ENCODE peak calls at places on chromosomes 2 and 18, in ten cellular contexts. R, S, O, K, M, X, N, Z, Q and L are unnamed samples.
A peak's percentile ranks its signal among the peaks of the same experiment; 100 is the strongest.

GRCh38 chr2:98829586-98830270 is 98.8 kb upstream of the MGAT4A start:
- DNase-seq in R (no peak), S (no peak), O (no peak), K (no peak), M (no peak), X (no peak), N (no peak), Z (no peak), Q (no peak), L (no peak)

GRCh38 chr2:127063701-127064590 is 43.0 kb downstream of the BIN1 start:
- DNase-seq in R (no peak), S (no peak), O (no peak), K (no peak), M (no peak), X (no peak), N (no peak), Z (no peak), Q (no peak), L (no peak)

GRCh38 chr2:113200736-113201490 is 27.1 kb downstream of the PSD4 start:
- DNase-seq in R (no peak), S (no peak), O (no peak), K (no peak), M (no peak), X (peak; percentile 81), N (no peak), Z (no peak), Q (no peak), L (no peak)

GRCh38 chr2:235373171-235373570 is 120.7 kb upstream of the AGAP1 start:
- DNase-seq in R (no peak), S (no peak), O (no peak), K (no peak), M (no peak), X (no peak), N (no peak), Z (no peak), Q (no peak), L (no peak)

GRCh38 chr18:72868666-72869661 is 1.2 kb upstream of the NETO1 start:
- DNase-seq in R (no peak), S (no peak), O (no peak), K (no peak), M (no peak), X (no peak), N (no peak), Z (no peak), Q (no peak), L (no peak)

GRCh38 chr2:58680938-58681337 is 439.8 kb upstream of the FANCL start:
- DNase-seq in R (no peak), S (no peak), O (no peak), K (no peak), M (no peak), X (peak; percentile 20), N (no peak), Z (no peak), Q (no peak), L (no peak)

GRCh38 chr2:111919362-111919761 is 21.0 kb downstream of the MERTK start:
- DNase-seq in R (no peak), S (no peak), O (no peak), K (no peak), M (no peak), X (no peak), N (no peak), Z (no peak), Q (no peak), L (no peak)

GRCh38 chr2:175478369-175478768 is 296.9 kb upstream of the ATP5MC3 start:
- DNase-seq in R (no peak), S (no peak), O (no peak), K (no peak), M (no peak), X (peak; percentile 24), N (no peak), Z (no peak), Q (no peak), L (no peak)

GRCh38 chr2:184372484-184372883 is 225.8 kb upstream of the ZNF804A start:
- DNase-seq in R (no peak), S (no peak), O (no peak), K (no peak), M (no peak), X (no peak), N (no peak), Z (no peak), Q (no peak), L (no peak)

GRCh38 chr2:234670052-234670451 is 173.2 kb upstream of the ARL4C start:
- DNase-seq in R (no peak), S (no peak), O (no peak), K (no peak), M (no peak), X (peak; percentile 93), N (no peak), Z (peak; percentile 56), Q (no peak), L (no peak)

GRCh38 chr2:70124983-70125480 is 37.8 kb downstream of the PCBP1 start:
- DNase-seq in R (no peak), S (peak; percentile 61), O (no peak), K (peak; percentile 63), M (peak; percentile 36), X (no peak), N (peak; percentile 60), Z (no peak), Q (no peak), L (no peak)

GRCh38 chr2:220747736-220748135 is 824.4 kb downstream of the EPHA4 start:
- DNase-seq in R (no peak), S (no peak), O (no peak), K (no peak), M (no peak), X (no peak), N (no peak), Z (no peak), Q (no peak), L (no peak)

GRCh38 chr2:206603269-206603668 is 39.0 kb upstream of the FAM237A start:
- DNase-seq in R (no peak), S (no peak), O (no peak), K (no peak), M (no peak), X (no peak), N (no peak), Z (no peak), Q (no peak), L (no peak)

GRCh38 chr2:236675051-236675450 is 105.4 kb downstream of the ACKR3 start:
- DNase-seq in R (no peak), S (no peak), O (no peak), K (no peak), M (no peak), X (peak; percentile 82), N (no peak), Z (no peak), Q (no peak), L (no peak)

GRCh38 chr2:199710551-199710950 is 140.4 kb downstream of the FTCDNL1 start:
- DNase-seq in R (no peak), S (no peak), O (peak; percentile 6), K (no peak), M (no peak), X (no peak), N (no peak), Z (no peak), Q (no peak), L (no peak)

GRCh38 chr18:34590503-34590902 is 119.6 kb upstream of the DTNA start:
- DNase-seq in R (no peak), S (no peak), O (no peak), K (no peak), M (no peak), X (no peak), N (no peak), Z (no peak), Q (peak; percentile 18), L (no peak)

GRCh38 chr18:22285299-22286140 is 116.1 kb downstream of the GATA6 start:
- DNase-seq in R (no peak), S (no peak), O (no peak), K (no peak), M (no peak), X (peak; percentile 71), N (peak; percentile 35), Z (no peak), Q (no peak), L (no peak)

GRCh38 chr2:178155524-178155923 is 38.8 kb upstream of the OSBPL6 start:
- DNase-seq in R (no peak), S (no peak), O (no peak), K (no peak), M (no peak), X (no peak), N (no peak), Z (no peak), Q (no peak), L (no peak)

GRCh38 chr18:43277164-43277600 is at the start of gene SYT4:
- DNase-seq in R (no peak), S (no peak), O (peak; percentile 49), K (no peak), M (no peak), X (peak; percentile 66), N (no peak), Z (peak; percentile 16), Q (peak; percentile 73), L (no peak)

GRCh38 chr2:28505361-28505760 is 9.5 kb downstream of the PLB1 start:
- DNase-seq in R (no peak), S (no peak), O (no peak), K (no peak), M (no peak), X (no peak), N (no peak), Z (no peak), Q (no peak), L (no peak)